ENCODE peak calls at places on chromosomes 11 and 22, in ten cellular contexts. W, R, X, P, C, B, E, N, F and U are unnamed samples.

GRCh38 chr22:24043957-24044356 is 32.9 kb downstream of the CABIN1 start:
- DNase-seq in W (no peak), F (no peak), C (no peak), N (no peak), X (no peak), R (no peak), E (no peak), B (no peak), P (no peak), U (no peak)

GRCh38 chr22:39183991-39184585 is 31.6 kb upstream of the CBX7 start:
- DNase-seq in E (no peak), N (no peak), C (peak), R (no peak), F (no peak), X (peak), W (peak), B (no peak), P (peak), U (no peak)

GRCh38 chr11:42043312-42043711 is 583.9 kb upstream of the LRRC4C start:
- DNase-seq in F (no peak), B (no peak), E (no peak), N (no peak), R (no peak), P (no peak), X (no peak), C (no peak), W (no peak), U (no peak)

GRCh38 chr11:17502630-17503029 is 26.0 kb upstream of the ABCC8 start:
- DNase-seq in E (no peak), R (no peak), C (no peak), W (no peak), P (no peak), N (no peak), F (no peak), B (no peak), X (no peak), U (no peak)

GRCh38 chr11:91790873-91791468 is 433.6 kb upstream of the FAT3 start:
- DNase-seq in P (no peak), B (no peak), W (no peak), F (no peak), C (no peak), R (no peak), E (no peak), N (no peak), X (no peak), U (no peak)

GRCh38 chr22:28593299-28593698 is 86.3 kb downstream of the TTC28 start:
- DNase-seq in R (no peak), X (no peak), F (no peak), B (no peak), E (no peak), N (no peak), C (no peak), W (no peak), P (no peak), U (no peak)

GRCh38 chr22:44172370-44173108 is 8.2 kb upstream of the PARVG start:
- DNase-seq in P (no peak), R (peak), F (no peak), B (peak), E (peak), W (no peak), C (peak), X (peak), N (no peak), U (peak)

GRCh38 chr22:35496768-35497312 is 43.8 kb upstream of the RASD2 start:
- DNase-seq in B (no peak), W (no peak), C (no peak), E (no peak), F (no peak), R (no peak), P (no peak), N (no peak), X (no peak), U (no peak)

GRCh38 chr11:42762348-42762747 is 549.4 kb upstream of the API5 start:
- DNase-seq in F (no peak), E (no peak), N (no peak), C (no peak), P (no peak), W (no peak), R (no peak), X (no peak), B (no peak), U (no peak)

GRCh38 chr22:39932918-39933649 is 27.1 kb upstream of the TMA7B start:
- DNase-seq in W (peak), E (no peak), B (peak), F (no peak), N (no peak), X (peak), R (no peak), C (no peak), P (peak), U (no peak)